ENCODE peak calls at places on chromosome 16, in four cellular contexts. N is AG09309, X is neural crest cell, G is esophagus muscularis mucosa. K is an unnamed sample.

GRCh38 chr16:54121084-54121483 is 165.5 kb downstream of the IRX3 start:
- DNase-seq in G (no peak), N (no peak), X (no peak), K (no peak)

GRCh38 chr16:89261691-89262563 is 44.4 kb downstream of the ZNF778 start:
- DNase-seq in N (no peak), X (no peak), G (no peak), K (no peak)

GRCh38 chr16:69942627-69943170 is 8.4 kb upstream of the CLEC18A start:
- DNase-seq in G (no peak), X (no peak), N (no peak), K (no peak)

GRCh38 chr16:57131351-57131970 is 39.1 kb downstream of the CPNE2 start:
- DNase-seq in X (no peak), G (no peak), N (no peak), K (no peak)

GRCh38 chr16:28494141-28494851 is at the start of gene APOBR:
- DNase-seq in G (peak), N (no peak), X (no peak), K (no peak)

GRCh38 chr16:87490091-87490798 is 2.6 kb downstream of the ZCCHC14 start:
- DNase-seq in X (no peak), G (no peak), N (no peak), K (no peak)

GRCh38 chr16:22183901-22184614 is 21.8 kb downstream of the SDR42E2 start:
- DNase-seq in G (no peak), N (no peak), X (no peak), K (no peak)

GRCh38 chr16:9364721-9365693 is 273.6 kb downstream of the HAPSTR1 start:
- DNase-seq in G (peak), N (no peak), X (no peak), K (no peak)

GRCh38 chr16:30131869-30132475 is 9.0 kb upstream of the MAPK3 start:
- DNase-seq in G (no peak), N (no peak), X (no peak), K (no peak)

GRCh38 chr16:11639925-11640899 is 28.0 kb upstream of the SNN start:
- DNase-seq in N (peak), G (no peak), X (no peak), K (peak)

GRCh38 chr16:59113009-59113408 is 378.9 kb upstream of the GOT2 start:
- DNase-seq in X (no peak), G (no peak), N (no peak), K (no peak)

GRCh38 chr16:62079236-62079635 is 43.0 kb upstream of the CDH8 start:
- DNase-seq in G (no peak), X (no peak), N (no peak), K (no peak)

GRCh38 chr16:53024045-53024444 is 28.7 kb downstream of the CHD9NB start:
- DNase-seq in X (no peak), G (no peak), N (no peak), K (no peak)

GRCh38 chr16:53018834-53019416 is 33.8 kb downstream of the CHD9NB start:
- DNase-seq in G (no peak), N (no peak), X (no peak), K (no peak)

GRCh38 chr16:53022374-53022773 is 30.3 kb downstream of the CHD9NB start:
- DNase-seq in G (no peak), X (peak), N (no peak), K (no peak)
- TF ChIP-seq CTCF in G (peak), X (peak), N (peak), K (peak)

GRCh38 chr16:48833461-48833860 is 223.5 kb upstream of the N4BP1 start:
- DNase-seq in X (no peak), G (no peak), N (no peak), K (no peak)

GRCh38 chr16:48829361-48829760 is 219.4 kb upstream of the N4BP1 start:
- DNase-seq in N (no peak), X (no peak), G (peak), K (no peak)

GRCh38 chr16:48834576-48834975 is 224.6 kb upstream of the N4BP1 start:
- DNase-seq in G (no peak), X (no peak), N (no peak), K (no peak)

GRCh38 chr16:48829911-48830310 is 219.9 kb upstream of the N4BP1 start:
- DNase-seq in G (peak), X (no peak), N (no peak), K (no peak)

DNA sequence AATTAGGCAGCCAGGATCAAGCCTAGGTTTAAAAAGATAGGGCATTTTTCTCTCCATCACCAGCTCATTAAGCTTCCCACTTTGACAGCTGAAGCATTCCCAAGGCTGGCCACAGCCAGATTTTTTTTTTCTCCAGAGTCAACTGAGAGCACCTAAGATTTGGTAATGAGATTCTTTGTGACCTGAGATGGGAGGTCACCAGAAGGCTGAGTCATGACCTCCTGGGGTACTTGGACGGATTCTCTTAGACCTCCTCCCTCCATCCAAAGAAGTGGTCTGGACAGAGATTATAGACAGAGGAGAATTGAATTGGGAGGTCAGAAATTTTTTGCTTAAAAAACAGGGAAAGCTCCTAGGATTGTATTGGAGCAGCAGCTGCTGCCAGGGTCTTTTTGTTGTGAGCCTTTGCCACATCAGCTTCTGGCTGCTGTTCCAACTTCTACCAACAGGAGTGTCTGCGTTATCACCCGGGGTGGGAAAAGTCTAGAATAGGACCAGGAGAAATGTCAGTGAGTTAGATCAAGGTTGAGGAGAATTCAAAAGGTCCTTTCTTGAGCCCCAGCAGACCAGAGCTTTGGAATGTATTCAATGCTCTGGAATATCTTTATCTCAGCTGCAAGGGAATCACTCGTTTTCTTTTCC is 221.2 kb upstream of the N4BP1 start:
- DNase-seq in G (peak), X (peak), N (no peak), K (no peak)
- TF ChIP-seq CTCF in G (no peak), X (peak), N (no peak), K (no peak)

GRCh38 chr16:3457434-3458252 is 14.2 kb downstream of the NAA60 start:
- DNase-seq in G (peak), N (peak), X (peak), K (peak)
- TF ChIP-seq CTCF in G (peak), N (peak), X (peak), K (peak)

DNA sequence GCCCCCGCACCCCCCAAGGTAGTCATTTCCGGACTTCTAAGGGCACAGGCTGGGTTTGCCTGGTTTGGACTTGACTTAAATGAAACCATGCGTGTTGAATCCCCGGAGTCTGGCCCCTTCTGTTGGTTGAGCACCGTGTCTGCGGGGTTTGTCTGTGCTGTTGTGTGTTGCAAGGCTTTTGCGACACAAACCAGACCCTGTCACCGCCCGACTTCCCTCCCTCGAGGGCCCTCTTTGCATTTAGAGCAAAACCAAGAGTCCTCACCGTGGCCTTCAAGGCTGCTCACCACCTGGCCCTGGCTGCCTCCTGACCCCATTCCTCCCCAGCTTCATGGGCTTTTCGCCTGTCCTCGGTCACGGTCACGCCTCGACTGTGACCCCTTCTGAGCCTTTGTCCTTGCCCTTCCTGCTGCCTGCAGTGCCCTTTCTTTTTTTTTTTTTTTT is 7.4 kb downstream of the CRISPLD2 start:
- DNase-seq in G (no peak), X (no peak), N (no peak), K (no peak)
- TF ChIP-seq CTCF in G (no peak), X (no peak), N (no peak), K (no peak)

GRCh38 chr16:31868701-31869167 is 4.9 kb upstream of the ZNF267 start:
- DNase-seq in N (no peak), X (peak), G (peak), K (no peak)
- TF ChIP-seq CTCF in N (peak), X (peak), G (peak), K (peak)

K was measured in AG09319.